ENCODE peak calls at places on chromosomes 6 and 20, in eight cellular contexts. E is head of caudate nucleus; L is naive thymus-derived CD4-positive, alpha-beta T cell; G is activated naive CD8-positive, alpha-beta T cell treated with anti-CD3 and anti-CD28 coated beads, Interleukin-2, amount 50 U/mL, for 24 hours; P is GM12891; K is body of pancreas; T is neural crest cell; X is AG08396. B is an unnamed sample.

GRCh38 chr20:34954905-34955231 is 738 bp downstream of the GSS start:
- DNase-seq in E (no peak), L (no peak), G (no peak), P (no peak), K (peak; percentile 20), T (peak; percentile 25), X (peak; percentile 44), B (no peak)

GRCh38 chr6:408599-409102 is 17.1 kb downstream of the IRF4 start:
- DNase-seq in E (no peak), L (no peak), G (no peak), P (no peak), K (peak; percentile 68), T (peak; percentile 49), X (peak; percentile 76), B (no peak)

GRCh38 chr6:122789862-122790739 is 1.0 kb downstream of the SMPDL3A start:
- DNase-seq in E (no peak), L (no peak), G (peak; percentile 34), P (peak; percentile 15), K (peak; percentile 26), T (no peak), X (no peak), B (no peak)

GRCh38 chr6:134517145-134517658 is 199.3 kb upstream of the SGK1 start:
- DNase-seq in E (peak; percentile 42), L (no peak), G (no peak), P (no peak), K (peak; percentile 94), T (no peak), X (peak; percentile 63), B (no peak)

GRCh38 chr6:117601811-117602150 is 530 bp downstream of the GOPC start:
- DNase-seq in E (no peak), L (no peak), G (peak; percentile 31), P (no peak), K (no peak), T (no peak), X (no peak), B (no peak)

GRCh38 chr6:28490191-28490890 is 25.3 kb downstream of the GPX6 start:
- DNase-seq in E (no peak), L (no peak), G (peak; percentile 9), P (no peak), K (no peak), T (no peak), X (no peak), B (no peak)

GRCh38 chr20:9500121-9500911 is 14.1 kb upstream of the LAMP5 start:
- DNase-seq in E (no peak), L (no peak), G (no peak), P (no peak), K (peak; percentile 17), T (no peak), X (no peak), B (no peak)

GRCh38 chr20:22920898-22921297 is 114.2 kb upstream of the SSTR4 start:
- DNase-seq in E (no peak), L (no peak), G (no peak), P (no peak), K (no peak), T (no peak), X (no peak), B (no peak)

GRCh38 chr6:139539852-139540251 is 165.4 kb upstream of the CITED2 start:
- DNase-seq in E (no peak), L (no peak), G (no peak), P (no peak), K (peak; percentile 71), T (no peak), X (peak; percentile 86), B (no peak)

GRCh38 chr20:16004108-16004854 is 569.0 kb downstream of the KIF16B start:
- DNase-seq in E (no peak), L (no peak), G (no peak), P (no peak), K (no peak), T (no peak), X (no peak), B (no peak)

GRCh38 chr6:162109466-162110040 is 618.0 kb downstream of the PRKN start:
- DNase-seq in E (no peak), L (no peak), G (no peak), P (no peak), K (no peak), T (no peak), X (no peak), B (no peak)

GRCh38 chr6:25222006-25222715 is 57.0 kb upstream of the CARMIL1 start:
- DNase-seq in E (no peak), L (no peak), G (no peak), P (no peak), K (no peak), T (no peak), X (no peak), B (no peak)

GRCh38 chr20:3068986-3069900 is 2.2 kb upstream of the OXT start:
- DNase-seq in E (no peak), L (no peak), G (no peak), P (no peak), K (no peak), T (no peak), X (peak; percentile 60), B (no peak)

GRCh38 chr6:2976571-2977085 is 5.3 kb upstream of the SERPINB6 start:
- DNase-seq in E (no peak), L (no peak), G (no peak), P (no peak), K (no peak), T (no peak), X (peak; percentile 60), B (no peak)

GRCh38 chr6:97282238-97282725 is 734 bp downstream of the MMS22L start:
- DNase-seq in E (no peak), L (no peak), G (no peak), P (no peak), K (no peak), T (no peak), X (peak; percentile 8), B (no peak)

GRCh38 chr20:2101057-2101934 is at the start of gene STK35:
- DNase-seq in E (no peak), L (no peak), G (peak; percentile 81), P (peak; percentile 69), K (peak; percentile 87), T (peak; percentile 61), X (peak; percentile 84), B (peak; percentile 27)

GRCh38 chr20:9808166-9808565 is 30.7 kb downstream of the PAK5 start:
- DNase-seq in E (no peak), L (no peak), G (no peak), P (no peak), K (no peak), T (no peak), X (no peak), B (no peak)

GRCh38 chr6:44309092-44309491 is 4.1 kb downstream of the AARS2 start:
- DNase-seq in E (no peak), L (no peak), G (no peak), P (no peak), K (no peak), T (no peak), X (peak; percentile 88), B (no peak)

GRCh38 chr20:40160151-40160550 is 528.9 kb downstream of the MAFB start:
- DNase-seq in E (peak; percentile 53), L (no peak), G (peak; percentile 10), P (no peak), K (peak; percentile 49), T (peak; percentile 43), X (peak; percentile 23), B (peak; percentile 8)

GRCh38 chr6:137495652-137496391 is 1.6 kb upstream of the OLIG3 start:
- DNase-seq in E (no peak), L (no peak), G (no peak), P (peak; percentile 11), K (no peak), T (peak; percentile 35), X (no peak), B (no peak)

GRCh38 chr6:55448446-55448845 is 121.2 kb downstream of the GFRAL start:
- DNase-seq in E (no peak), L (no peak), G (no peak), P (no peak), K (no peak), T (no peak), X (no peak), B (no peak)

GRCh38 chr6:116847234-116847633 is 18.4 kb upstream of the GPRC6A start:
- DNase-seq in E (no peak), L (no peak), G (no peak), P (no peak), K (no peak), T (no peak), X (peak; percentile 21), B (no peak)

GRCh38 chr20:33443006-33443511 is 504 bp downstream of the SNTA1 start:
- DNase-seq in E (peak; percentile 27), L (no peak), G (peak; percentile 26), P (peak; percentile 43), K (peak; percentile 28), T (no peak), X (no peak), B (no peak)

GRCh38 chr20:43404880-43405279 is 52.8 kb upstream of the SRSF6 start:
- DNase-seq in E (no peak), L (no peak), G (peak; percentile 53), P (no peak), K (no peak), T (no peak), X (no peak), B (no peak)

GRCh38 chr20:52047811-52048302 is 143.7 kb downstream of the ZFP64 start:
- DNase-seq in E (no peak), L (no peak), G (peak; percentile 59), P (no peak), K (no peak), T (no peak), X (no peak), B (no peak)

GRCh38 chr6:10947966-10948365 is 61.1 kb downstream of the SYCP2L start:
- DNase-seq in E (no peak), L (no peak), G (no peak), P (no peak), K (no peak), T (no peak), X (no peak), B (no peak)

GRCh38 chr20:49768204-49769124 is 44.2 kb upstream of the SLC9A8 start:
- DNase-seq in E (no peak), L (no peak), G (no peak), P (no peak), K (peak; percentile 84), T (no peak), X (peak; percentile 39), B (no peak)

GRCh38 chr20:25294459-25295385 is 46.8 kb downstream of the PYGB start:
- DNase-seq in E (peak; percentile 84), L (peak; percentile 43), G (peak; percentile 65), P (peak; percentile 82), K (peak; percentile 33), T (peak; percentile 58), X (peak; percentile 82), B (no peak)

GRCh38 chr6:77089776-77090175 is 373.5 kb downstream of the HTR1B start:
- DNase-seq in E (no peak), L (no peak), G (no peak), P (no peak), K (no peak), T (no peak), X (no peak), B (no peak)

GRCh38 chr6:30615958-30616810 is 859 bp downstream of the PPP1R10 start:
- DNase-seq in E (no peak), L (no peak), G (no peak), P (no peak), K (peak; percentile 41), T (peak; percentile 20), X (no peak), B (no peak)

B was measured in GM12864.